ENCODE peak calls at places on chromosome 5, in four cellular contexts. One of them, this sample, is unnamed. For H4K20me1, the result is how much of the 10 kb centered on the place peaks cover.

GRCh38 chr5:132771559-132771998 is 5.5 kb downstream of the SEPTIN8 start:
- DNase-seq in mammary epithelial cell: no peak
- DNase-seq in neural progenitor cell: peak
- DNase-seq in IMR-90: peak
- DNase-seq in this sample: peak

GRCh38 chr5:149382517-149383220 is 3.6 kb upstream of the IL17B start:
- DNase-seq in mammary epithelial cell: no peak
- DNase-seq in neural progenitor cell: no peak
- DNase-seq in IMR-90: no peak
- DNase-seq in this sample: no peak

GRCh38 chr5:139688712-139689413 is 40.7 kb downstream of the CXXC5 start:
- DNase-seq in mammary epithelial cell: no peak
- DNase-seq in neural progenitor cell: no peak
- DNase-seq in IMR-90: no peak
- DNase-seq in this sample: no peak

GRCh38 chr5:82364497-82364896 is 86.3 kb upstream of the RPS23 start:
- DNase-seq in mammary epithelial cell: peak
- DNase-seq in neural progenitor cell: peak
- DNase-seq in IMR-90: peak
- DNase-seq in this sample: peak

GRCh38 chr5:56569051-56569450 is 246.3 kb upstream of the MAP3K1 start:
- DNase-seq in mammary epithelial cell: no peak
- DNase-seq in neural progenitor cell: no peak
- DNase-seq in IMR-90: no peak
- DNase-seq in this sample: no peak

GRCh38 chr5:138807182-138807581 is 54.0 kb downstream of the CTNNA1 start:
- DNase-seq in mammary epithelial cell: no peak
- DNase-seq in neural progenitor cell: no peak
- DNase-seq in IMR-90: no peak
- DNase-seq in this sample: no peak

GRCh38 chr5:135509995-135510394 is 25.8 kb downstream of the NEUROG1 start:
- DNase-seq in mammary epithelial cell: no peak
- DNase-seq in neural progenitor cell: no peak
- DNase-seq in IMR-90: no peak
- DNase-seq in this sample: no peak

GRCh38 chr5:36602711-36603321 is 3.6 kb upstream of the SLC1A3 start:
- DNase-seq in mammary epithelial cell: no peak
- DNase-seq in neural progenitor cell: no peak
- DNase-seq in IMR-90: no peak
- DNase-seq in this sample: no peak

GRCh38 chr5:33688041-33688980 is 203.5 kb downstream of the ADAMTS12 start:
- DNase-seq in mammary epithelial cell: peak
- DNase-seq in neural progenitor cell: no peak
- DNase-seq in IMR-90: no peak
- DNase-seq in this sample: peak

GRCh38 chr5:156188026-156188425 is 138.9 kb upstream of the SGCD start:
- DNase-seq in mammary epithelial cell: no peak
- DNase-seq in neural progenitor cell: no peak
- DNase-seq in IMR-90: peak
- DNase-seq in this sample: no peak

GRCh38 chr5:177226882-177227281 is 76.6 kb downstream of the RAB24 start:
- DNase-seq in mammary epithelial cell: no peak
- DNase-seq in neural progenitor cell: no peak
- DNase-seq in IMR-90: no peak
- DNase-seq in this sample: no peak

GRCh38 chr5:129384736-129385135 is 75.4 kb upstream of the ADAMTS19 start:
- DNase-seq in mammary epithelial cell: no peak
- DNase-seq in neural progenitor cell: no peak
- DNase-seq in IMR-90: no peak
- DNase-seq in this sample: peak

GRCh38 chr5:143606043-143606752 is 202.7 kb upstream of the NR3C1 start:
- DNase-seq in mammary epithelial cell: peak
- DNase-seq in neural progenitor cell: no peak
- DNase-seq in IMR-90: peak
- DNase-seq in this sample: no peak

GRCh38 chr5:30450153-30450552 is 743.3 kb upstream of the CDH6 start:
- DNase-seq in mammary epithelial cell: no peak
- DNase-seq in neural progenitor cell: no peak
- DNase-seq in IMR-90: no peak
- DNase-seq in this sample: no peak

GRCh38 chr5:123294544-123294943 is 128.7 kb downstream of the CEP120 start:
- DNase-seq in mammary epithelial cell: no peak
- DNase-seq in neural progenitor cell: no peak
- DNase-seq in IMR-90: no peak
- DNase-seq in this sample: no peak
- H3K9ac ChIP-seq in mammary epithelial cell: no peak
- H3K9ac ChIP-seq in neural progenitor cell: no peak
- H3K9ac ChIP-seq in IMR-90: no peak
- H3K9ac ChIP-seq in this sample: no peak

GRCh38 chr5:78588517-78588916 is 60.1 kb downstream of the LHFPL2 start:
- DNase-seq in mammary epithelial cell: no peak
- DNase-seq in neural progenitor cell: no peak
- DNase-seq in IMR-90: no peak
- DNase-seq in this sample: no peak
- H4K20me1 ChIP-seq in mammary epithelial cell: under half
- H4K20me1 ChIP-seq in neural progenitor cell: under half
- H4K20me1 ChIP-seq in IMR-90: under half
- H4K20me1 ChIP-seq in this sample: under half

DNA sequence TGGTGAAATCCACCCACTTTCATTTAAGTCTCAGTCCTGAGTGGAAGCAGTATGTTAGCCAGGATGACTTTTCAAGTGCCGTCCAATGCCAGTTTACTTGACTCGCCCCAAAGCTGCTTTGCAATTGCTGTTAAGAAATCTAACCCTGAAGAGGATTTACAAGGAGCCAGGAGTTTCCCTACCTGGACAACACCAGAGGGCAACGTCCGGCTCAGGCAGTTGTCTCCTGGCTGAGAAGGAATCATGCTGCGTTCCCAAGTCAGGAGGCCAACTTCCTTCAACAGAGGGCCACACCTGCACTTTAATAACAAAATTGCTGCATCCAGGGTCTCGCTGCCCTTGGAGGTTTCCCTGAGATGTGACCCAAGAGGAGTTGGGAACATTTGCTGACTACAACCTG is 65.8 kb downstream of the BOD1 start:
- DNase-seq in mammary epithelial cell: no peak
- DNase-seq in neural progenitor cell: no peak
- DNase-seq in IMR-90: no peak
- DNase-seq in this sample: no peak
- H3K9ac ChIP-seq in mammary epithelial cell: no peak
- H3K9ac ChIP-seq in neural progenitor cell: no peak
- H3K9ac ChIP-seq in IMR-90: no peak
- H3K9ac ChIP-seq in this sample: no peak

DNA sequence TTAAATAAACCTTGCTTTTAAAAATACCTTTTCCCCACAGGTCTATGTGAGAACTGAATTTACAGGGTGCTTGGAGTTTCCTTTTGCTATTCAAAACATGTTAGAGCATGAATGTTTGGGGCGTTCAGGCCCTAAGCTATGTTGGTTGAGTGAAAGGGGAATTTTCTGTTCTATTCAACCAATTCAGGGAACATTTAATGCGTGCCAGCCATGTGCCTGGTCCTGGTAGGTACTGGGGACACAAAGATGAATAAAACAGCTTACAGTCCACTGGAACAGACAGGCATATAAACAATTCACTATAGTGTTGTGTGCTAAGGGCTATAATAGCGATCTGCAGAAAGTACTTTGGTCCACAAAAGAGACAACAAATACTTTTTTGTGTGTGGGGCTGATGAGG is 108.5 kb downstream of the ZSWIM6 start:
- DNase-seq in mammary epithelial cell: peak
- DNase-seq in neural progenitor cell: no peak
- DNase-seq in IMR-90: no peak
- DNase-seq in this sample: no peak
- H4K20me1 ChIP-seq in mammary epithelial cell: under half
- H4K20me1 ChIP-seq in neural progenitor cell: under half
- H4K20me1 ChIP-seq in IMR-90: half or more
- H4K20me1 ChIP-seq in this sample: under half

DNA sequence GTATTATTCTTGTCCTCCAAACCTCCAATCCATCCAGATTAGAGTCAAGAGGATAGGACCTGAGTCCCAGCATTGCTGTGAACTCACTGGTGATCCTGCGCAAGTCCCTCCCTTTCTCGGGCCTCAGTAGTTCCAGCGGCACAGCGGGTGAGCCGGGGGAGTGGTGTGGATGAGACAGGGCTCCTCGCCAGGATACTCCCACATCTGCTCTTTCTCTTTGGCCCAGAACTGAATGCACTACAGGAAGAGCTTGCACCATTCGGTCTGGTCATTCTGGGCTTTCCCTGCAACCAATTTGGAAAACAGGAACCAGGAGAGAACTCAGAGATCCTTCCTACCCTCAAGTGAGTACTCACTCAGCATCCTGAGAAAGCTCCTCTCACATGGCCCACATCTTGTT is 6.3 kb downstream of the GPX3 start:
- DNase-seq in mammary epithelial cell: no peak
- DNase-seq in neural progenitor cell: no peak
- DNase-seq in IMR-90: no peak
- DNase-seq in this sample: no peak
- H3K9ac ChIP-seq in mammary epithelial cell: no peak
- H3K9ac ChIP-seq in neural progenitor cell: no peak
- H3K9ac ChIP-seq in IMR-90: no peak
- H3K9ac ChIP-seq in this sample: no peak

GRCh38 chr5:32144637-32145207 is 29.4 kb downstream of the GOLPH3 start:
- DNase-seq in mammary epithelial cell: no peak
- DNase-seq in neural progenitor cell: no peak
- DNase-seq in IMR-90: no peak
- DNase-seq in this sample: no peak
- H4K20me1 ChIP-seq in mammary epithelial cell: under half
- H4K20me1 ChIP-seq in neural progenitor cell: half or more
- H4K20me1 ChIP-seq in IMR-90: half or more
- H4K20me1 ChIP-seq in this sample: under half

GRCh38 chr5:1806199-1806598 is 5.0 kb downstream of the NDUFS6 start:
- DNase-seq in mammary epithelial cell: no peak
- DNase-seq in neural progenitor cell: no peak
- DNase-seq in IMR-90: no peak
- DNase-seq in this sample: no peak
- H3K9ac ChIP-seq in mammary epithelial cell: no peak
- H3K9ac ChIP-seq in neural progenitor cell: no peak
- H3K9ac ChIP-seq in IMR-90: no peak
- H3K9ac ChIP-seq in this sample: no peak

GRCh38 chr5:65955746-65956145 is 29.4 kb downstream of the ERBIN start:
- DNase-seq in mammary epithelial cell: peak
- DNase-seq in neural progenitor cell: no peak
- DNase-seq in IMR-90: no peak
- DNase-seq in this sample: no peak
- H4K20me1 ChIP-seq in mammary epithelial cell: under half
- H4K20me1 ChIP-seq in neural progenitor cell: under half
- H4K20me1 ChIP-seq in IMR-90: half or more
- H4K20me1 ChIP-seq in this sample: under half